ENCODE peak calls at places on chromosome 11, in eight cellular contexts. N is GM23248, J is HS-5, V is choroid plexus epithelial cell, W is foreskin fibroblast, M is HAP-1, L is aorta, O is amygdala. F is an unnamed sample.

GRCh38 chr11:44565746-44566558 is 489 bp downstream of the CD82 start:
- DNase-seq in M (no peak), V (no peak), N (no peak), J (no peak), W (no peak), L (peak), O (no peak), F (no peak)

GRCh38 chr11:45092901-45093760 is 53.3 kb upstream of the PRDM11 start:
- DNase-seq in N (peak), O (no peak), W (no peak), J (peak), M (no peak), L (no peak), V (peak), F (no peak)

GRCh38 chr11:104005234-104005855 is 31.1 kb upstream of the DDI1 start:
- DNase-seq in L (no peak), M (no peak), N (peak), J (no peak), O (no peak), W (peak), V (peak), F (no peak)

GRCh38 chr11:63680842-63681207 is 475 bp upstream of the RTN3 start:
- DNase-seq in N (peak), V (no peak), J (no peak), M (no peak), O (peak), L (no peak), W (no peak), F (no peak)

GRCh38 chr11:69880041-69880802 is 61.0 kb upstream of the FGF3 start:
- DNase-seq in M (no peak), W (no peak), O (no peak), V (no peak), N (no peak), L (peak), J (no peak), F (no peak)

GRCh38 chr11:72627594-72628281 is 46.5 kb downstream of the PDE2A start:
- DNase-seq in O (peak), L (no peak), W (no peak), M (no peak), J (no peak), V (no peak), N (no peak), F (no peak)

GRCh38 chr11:73326929-73327811 is 19.1 kb downstream of the ARHGEF17 start:
- DNase-seq in N (peak), M (no peak), J (no peak), W (no peak), V (peak), O (no peak), L (no peak), F (no peak)

GRCh38 chr11:75479598-75479986 is 46.1 kb downstream of the GDPD5 start:
- DNase-seq in N (no peak), L (no peak), V (no peak), J (no peak), W (no peak), O (no peak), M (no peak), F (no peak)

GRCh38 chr11:118633979-118634378 is 26.6 kb downstream of the PHLDB1 start:
- DNase-seq in V (no peak), O (no peak), J (no peak), W (peak), M (no peak), N (peak), L (no peak), F (no peak)

GRCh38 chr11:11167806-11168205 is 185.2 kb downstream of the CSNK2A3 start:
- DNase-seq in J (no peak), W (no peak), V (no peak), L (no peak), N (no peak), O (no peak), M (no peak), F (no peak)

GRCh38 chr11:6397636-6398035 is 7.4 kb downstream of the SMPD1 start:
- DNase-seq in V (peak), O (no peak), L (no peak), W (peak), M (no peak), J (no peak), N (peak), F (no peak)

GRCh38 chr11:3609416-3610265 is 32.2 kb downstream of the ART5 start:
- DNase-seq in V (peak), L (no peak), M (peak), O (no peak), W (peak), N (peak), J (peak), F (peak)

GRCh38 chr11:116499396-116500001 is 273.3 kb downstream of the BUD13 start:
- DNase-seq in O (peak), N (peak), M (peak), L (peak), W (peak), V (peak), J (no peak), F (peak)

GRCh38 chr11:66749091-66749490 is 20.1 kb upstream of the SPTBN2 start:
- DNase-seq in V (no peak), J (no peak), M (no peak), L (no peak), W (no peak), N (no peak), O (no peak), F (no peak)

GRCh38 chr11:16321148-16321547 is 35.2 kb downstream of the SOX6 start:
- DNase-seq in O (no peak), N (no peak), L (no peak), W (no peak), J (peak), V (no peak), M (no peak), F (no peak)

GRCh38 chr11:2625183-2625582 is 74.6 kb downstream of the KCNQ1OT1 start:
- DNase-seq in W (no peak), O (no peak), N (no peak), J (no peak), L (no peak), M (no peak), V (no peak), F (no peak)

GRCh38 chr11:66542362-66542761 is 3.5 kb downstream of the ZDHHC24 start:
- DNase-seq in W (peak), V (no peak), J (no peak), M (no peak), N (peak), O (no peak), L (no peak), F (no peak)

GRCh38 chr11:35564246-35564595 is 38.8 kb upstream of the PAMR1 start:
- DNase-seq in O (no peak), L (no peak), N (no peak), V (no peak), M (no peak), W (no peak), J (no peak), F (no peak)

GRCh38 chr11:75949023-75949672 is 134.1 kb downstream of the UVRAG start:
- DNase-seq in M (no peak), W (peak), V (peak), J (no peak), N (peak), O (no peak), L (no peak), F (no peak)

GRCh38 chr11:124801014-124801413 is 808 bp upstream of the MSANTD2 start:
- DNase-seq in O (no peak), W (peak), L (no peak), J (no peak), V (peak), N (peak), M (no peak), F (no peak)

GRCh38 chr11:65921033-65921555 is 1.9 kb downstream of the DRAP1 start:
- DNase-seq in O (no peak), W (no peak), N (peak), V (no peak), M (no peak), J (no peak), L (no peak), F (no peak)

GRCh38 chr11:65434667-65435179 is 12.1 kb downstream of the NEAT1 start:
- DNase-seq in N (peak), O (no peak), V (peak), J (no peak), M (peak), L (no peak), W (no peak), F (no peak)

GRCh38 chr11:35905901-35906661 is 37.8 kb upstream of the LDLRAD3 start:
- DNase-seq in W (no peak), N (no peak), L (no peak), M (no peak), O (no peak), V (peak), J (no peak), F (no peak)

GRCh38 chr11:100467821-100468508 is 219.1 kb upstream of the ARHGAP42 start:
- DNase-seq in M (peak), L (no peak), O (no peak), N (no peak), W (no peak), V (peak), J (peak), F (no peak)

GRCh38 chr11:36391062-36391461 is 95.0 kb downstream of the PRR5L start:
- DNase-seq in V (no peak), O (no peak), L (no peak), J (no peak), M (no peak), W (no peak), N (peak), F (no peak)

GRCh38 chr11:90468923-90469322 is 246.1 kb upstream of the CHORDC1 start:
- DNase-seq in W (no peak), M (no peak), N (peak), L (no peak), J (peak), V (peak), O (no peak), F (no peak)

GRCh38 chr11:88779551-88779950 is 286.2 kb downstream of the GRM5 start:
- DNase-seq in W (peak), M (no peak), V (peak), J (peak), L (no peak), N (peak), O (no peak), F (no peak)

GRCh38 chr11:65152157-65152556 is 17.8 kb upstream of the SYVN1 start:
- DNase-seq in M (no peak), W (no peak), J (no peak), N (no peak), V (no peak), L (no peak), O (no peak), F (no peak)

F was measured in HEK293T.